ENCODE peak calls at places on chromosomes 1 and 21, in five cellular contexts. I is fibroblast of pulmonary artery, F is astrocyte of the cerebellum, Z is HL-60, B is ovary. O is an unnamed sample.

GRCh38 chr1:230713915-230714764 is at the start of gene AGT:
- DNase-seq in I (peak; percentile 48), F (peak; percentile 68), Z (no peak), B (peak; percentile 58), O (peak; percentile 56)

GRCh38 chr1:43147625-43148319 is 24.3 kb downstream of the EBNA1BP2 start:
- DNase-seq in I (peak; percentile 67), F (peak; percentile 13), Z (peak; percentile 18), B (peak; percentile 87), O (no peak)

GRCh38 chr1:228058172-228058980 is 24.1 kb upstream of the ARF1 start:
- DNase-seq in I (no peak), F (no peak), Z (no peak), B (peak; percentile 19), O (no peak)

GRCh38 chr1:119655160-119655559 is 7.1 kb upstream of the ZNF697 start:
- DNase-seq in I (peak; percentile 35), F (no peak), Z (no peak), B (no peak), O (no peak)

GRCh38 chr21:43740497-43741156 is 21.7 kb downstream of the PDXK start:
- DNase-seq in I (peak; percentile 72), F (no peak), Z (peak; percentile 15), B (peak; percentile 79), O (no peak)

GRCh38 chr1:201284636-201285035 is 1.3 kb downstream of the PKP1 start:
- DNase-seq in I (no peak), F (no peak), Z (no peak), B (no peak), O (no peak)

GRCh38 chr1:151371744-151372410 is 628 bp downstream of the SELENBP1 start:
- DNase-seq in I (peak; percentile 75), F (no peak), Z (peak; percentile 14), B (peak; percentile 84), O (no peak)

GRCh38 chr1:202150607-202151006 is 6.1 kb upstream of the ARL8A start:
- DNase-seq in I (no peak), F (no peak), Z (no peak), B (no peak), O (no peak)

GRCh38 chr21:45322960-45323461 is 35.3 kb upstream of the POFUT2 start:
- DNase-seq in I (peak; percentile 54), F (no peak), Z (no peak), B (peak; percentile 84), O (no peak)

GRCh38 chr1:53049574-53049967 is 12.4 kb upstream of the PODN start:
- DNase-seq in I (no peak), F (no peak), Z (no peak), B (no peak), O (no peak)

GRCh38 chr1:244050835-244051444 is at the start of gene ZBTB18:
- DNase-seq in I (peak; percentile 53), F (peak; percentile 77), Z (no peak), B (no peak), O (no peak)

GRCh38 chr1:205916541-205916940 is 26.7 kb downstream of the SLC26A9 start:
- DNase-seq in I (no peak), F (no peak), Z (no peak), B (no peak), O (no peak)

GRCh38 chr1:84853743-84854721 is 39.0 kb downstream of the LPAR3 start:
- DNase-seq in I (peak; percentile 89), F (no peak), Z (peak; percentile 32), B (no peak), O (no peak)

GRCh38 chr21:31557421-31557955 is 102.0 kb upstream of the SOD1 start:
- DNase-seq in I (no peak), F (no peak), Z (no peak), B (peak; percentile 33), O (no peak)

GRCh38 chr1:66932291-66932690 is 7.5 kb downstream of the MIER1 start:
- DNase-seq in I (no peak), F (no peak), Z (no peak), B (no peak), O (no peak)

GRCh38 chr1:153288634-153289275 is 24.0 kb downstream of the PGLYRP3 start:
- DNase-seq in I (no peak), F (no peak), Z (no peak), B (no peak), O (no peak)

GRCh38 chr1:211783897-211784296 is 46.7 kb downstream of the LPGAT1 start:
- DNase-seq in I (no peak), F (no peak), Z (no peak), B (no peak), O (no peak)

GRCh38 chr1:26530898-26531598 is 1.5 kb downstream of the RPS6KA1 start:
- DNase-seq in I (peak; percentile 42), F (peak; percentile 45), Z (peak; percentile 61), B (no peak), O (peak; percentile 5)

GRCh38 chr1:22920026-22920733 is 52.5 kb downstream of the LACTBL1 start:
- DNase-seq in I (no peak), F (no peak), Z (no peak), B (no peak), O (no peak)

GRCh38 chr1:29543586-29543985 is 307.3 kb downstream of the PTPRU start:
- DNase-seq in I (no peak), F (no peak), Z (no peak), B (no peak), O (no peak)

GRCh38 chr1:156251527-156251926 is 3.7 kb upstream of the PAQR6 start:
- DNase-seq in I (peak; percentile 35), F (no peak), Z (no peak), B (no peak), O (no peak)

GRCh38 chr1:222817529-222817928 is 2.7 kb downstream of the DISP1 start:
- DNase-seq in I (peak; percentile 82), F (peak; percentile 60), Z (no peak), B (no peak), O (peak; percentile 80)

GRCh38 chr1:217063065-217063908 is 340.1 kb upstream of the ESRRG start:
- DNase-seq in I (no peak), F (no peak), Z (no peak), B (no peak), O (no peak)

GRCh38 chr1:64479874-64480273 is 9.9 kb downstream of the CACHD1 start:
- DNase-seq in I (no peak), F (no peak), Z (no peak), B (no peak), O (no peak)

GRCh38 chr1:203036135-203036534 is 9.8 kb downstream of the PPFIA4 start:
- DNase-seq in I (no peak), F (no peak), Z (no peak), B (no peak), O (no peak)

GRCh38 chr21:14259669-14260458 is 43.9 kb downstream of the RBM11 start:
- DNase-seq in I (peak; percentile 78), F (peak; percentile 46), Z (peak; percentile 10), B (no peak), O (peak; percentile 10)

GRCh38 chr1:241518447-241519307 is 878 bp downstream of the FH start:
- DNase-seq in I (peak; percentile 23), F (no peak), Z (peak; percentile 5), B (no peak), O (no peak)

GRCh38 chr1:53321776-53322602 is 5.9 kb downstream of the LRP8 start:
- DNase-seq in I (no peak), F (no peak), Z (no peak), B (no peak), O (no peak)

GRCh38 chr1:112866151-112866550 is 89.8 kb downstream of the SLC16A1 start:
- DNase-seq in I (peak; percentile 75), F (peak; percentile 40), Z (no peak), B (no peak), O (peak; percentile 13)

GRCh38 chr1:151325646-151326429 is 1.4 kb downstream of the PI4KB start:
- DNase-seq in I (no peak), F (no peak), Z (no peak), B (no peak), O (no peak)

GRCh38 chr1:94236630-94237290 is 624 bp downstream of the ARHGAP29 start:
- DNase-seq in I (peak; percentile 56), F (no peak), Z (no peak), B (no peak), O (no peak)

GRCh38 chr1:32327204-32327603 is 8.8 kb downstream of the MARCKSL1 start:
- DNase-seq in I (no peak), F (no peak), Z (no peak), B (no peak), O (no peak)

GRCh38 chr1:62529227-62529626 is 68.1 kb upstream of the ANGPTL3 start:
- DNase-seq in I (no peak), F (no peak), Z (no peak), B (no peak), O (no peak)

GRCh38 chr1:62528015-62528414 is 69.3 kb upstream of the ANGPTL3 start:
- DNase-seq in I (peak; percentile 23), F (no peak), Z (peak; percentile 70), B (no peak), O (no peak)

DNA sequence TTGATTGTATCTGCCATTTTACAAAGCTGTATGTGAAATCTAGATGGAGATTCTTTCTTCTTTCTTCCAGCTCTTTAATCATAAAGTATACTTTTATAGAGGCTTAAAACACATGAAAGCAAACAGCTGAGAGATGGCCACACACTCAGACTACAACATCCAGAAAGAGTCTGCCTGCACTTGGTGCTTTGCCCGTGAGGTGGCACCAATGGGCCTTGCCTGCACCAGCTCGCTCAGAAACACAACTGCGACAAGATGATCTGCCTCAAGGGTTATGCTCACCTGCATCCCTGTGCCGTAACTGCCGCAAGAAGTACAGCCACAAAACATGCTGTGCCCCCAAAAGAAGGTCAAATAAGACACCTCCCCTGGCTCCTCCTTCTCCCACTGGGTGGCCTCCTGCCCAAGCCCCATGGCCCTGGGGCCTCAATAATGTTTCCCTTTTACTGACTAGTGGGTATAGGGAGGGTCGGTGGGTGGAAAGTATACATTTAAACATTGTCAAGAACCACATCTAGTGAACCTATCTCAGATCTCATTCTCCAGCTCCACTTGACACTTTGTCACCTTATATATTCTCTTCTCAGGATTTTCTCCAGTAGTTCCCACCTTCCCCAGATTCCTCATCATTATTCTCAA is 66.7 kb upstream of the ANGPTL3 start:
- DNase-seq in I (peak; percentile 63), F (peak; percentile 11), Z (no peak), B (no peak), O (no peak)
- TF ChIP-seq CTCF in I (peak; percentile 69), F (peak; percentile 83), Z (no peak), B (no peak), O (peak; percentile 67)

GRCh38 chr21:38752051-38752505 is 53.7 kb upstream of the ETS2 start:
- DNase-seq in I (no peak), F (no peak), Z (no peak), B (no peak), O (no peak)
- H3K4me3 ChIP-seq in I (no peak overlapping the region), F (no peak overlapping the region), Z (no peak overlapping the region), B (no peak overlapping the region), O (no peak overlapping the region)

GRCh38 chr1:171809834-171810233 is 28.4 kb downstream of the METTL13 start:
- DNase-seq in I (no peak), F (no peak), Z (no peak), B (no peak), O (no peak)
- TF ChIP-seq CTCF in I (no peak), F (no peak), Z (no peak), B (no peak), O (no peak)

DNA sequence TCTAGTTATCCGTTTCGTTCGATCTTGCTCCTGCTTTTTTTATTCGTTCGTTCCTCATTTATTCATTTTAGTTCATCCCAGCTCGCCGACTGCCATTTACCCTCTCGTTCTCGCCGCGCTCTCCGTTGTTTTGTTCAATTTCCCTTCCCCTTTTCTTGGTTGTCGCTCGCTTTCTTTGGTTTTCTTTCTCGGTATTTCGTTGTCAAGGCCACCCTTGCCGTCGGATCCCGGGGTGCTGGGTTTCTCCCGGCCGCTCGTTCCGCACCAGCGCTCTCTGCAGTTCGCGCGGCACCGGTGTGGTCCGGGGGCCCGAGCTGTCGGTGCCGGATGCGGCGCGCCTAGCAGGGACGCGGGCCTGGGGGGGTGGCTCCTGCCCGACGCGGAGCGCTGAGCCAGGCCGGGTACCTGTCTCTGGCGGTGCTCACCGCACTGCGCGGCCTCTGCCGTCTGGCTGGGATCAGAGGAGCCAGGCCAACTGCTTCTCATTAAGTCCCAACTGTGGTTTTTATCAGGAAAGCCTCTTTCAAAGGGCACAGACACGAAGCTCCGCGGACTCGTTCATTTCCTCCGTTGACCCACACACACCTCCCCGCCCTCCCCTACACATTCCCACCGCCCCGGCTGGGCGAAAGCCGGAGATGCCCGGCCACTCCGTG is 1.7 kb downstream of the ALX3 start:
- DNase-seq in I (no peak), F (no peak), Z (peak; percentile 30), B (no peak), O (no peak)
- H3K4me3 ChIP-seq in I (no peak overlapping the region), F (no peak overlapping the region), Z (no peak overlapping the region), B (no peak overlapping the region), O (no peak overlapping the region)